ENCODE peak calls at places on chromosome 17, in eight cellular contexts. One of them, this sample, is unnamed.

GRCh38 chr17:58289869-58290268 is 9.1 kb upstream of the MPO start:
- DNase-seq in esophagus muscularis mucosa: peak; percentile 24
- DNase-seq in K562: no peak
- DNase-seq in tibial nerve: no peak
- DNase-seq in stomach: peak; percentile 15
- DNase-seq in ovary: no peak
- DNase-seq in A549: no peak
- DNase-seq in upper lobe of left lung: no peak
- DNase-seq in this sample: no peak

GRCh38 chr17:33498069-33498468 is 205.0 kb upstream of the ASIC2 start:
- DNase-seq in tibial nerve: no peak
- DNase-seq in A549: no peak
- DNase-seq in stomach: no peak
- DNase-seq in ovary: no peak
- DNase-seq in upper lobe of left lung: no peak
- DNase-seq in esophagus muscularis mucosa: no peak
- DNase-seq in K562: no peak
- DNase-seq in this sample: no peak

GRCh38 chr17:77185137-77185536 is 44.4 kb downstream of the SEC14L1 start:
- DNase-seq in tibial nerve: no peak
- DNase-seq in K562: no peak
- DNase-seq in upper lobe of left lung: no peak
- DNase-seq in ovary: no peak
- DNase-seq in esophagus muscularis mucosa: no peak
- DNase-seq in stomach: no peak
- DNase-seq in A549: no peak
- DNase-seq in this sample: no peak

GRCh38 chr17:34991606-34992005 is 11.3 kb downstream of the LIG3 start:
- DNase-seq in stomach: no peak
- DNase-seq in esophagus muscularis mucosa: no peak
- DNase-seq in ovary: no peak
- DNase-seq in tibial nerve: no peak
- DNase-seq in K562: no peak
- DNase-seq in A549: no peak
- DNase-seq in upper lobe of left lung: no peak
- DNase-seq in this sample: no peak

GRCh38 chr17:58410714-58411407 is 6.5 kb downstream of the RNF43 start:
- DNase-seq in upper lobe of left lung: no peak
- DNase-seq in stomach: no peak
- DNase-seq in ovary: no peak
- DNase-seq in K562: no peak
- DNase-seq in esophagus muscularis mucosa: no peak
- DNase-seq in tibial nerve: no peak
- DNase-seq in A549: no peak
- DNase-seq in this sample: no peak

GRCh38 chr17:9239260-9239820 is 218.0 kb downstream of the NTN1 start:
- DNase-seq in tibial nerve: no peak
- DNase-seq in upper lobe of left lung: peak; percentile 67
- DNase-seq in A549: no peak
- DNase-seq in stomach: peak; percentile 27
- DNase-seq in K562: no peak
- DNase-seq in esophagus muscularis mucosa: no peak
- DNase-seq in ovary: no peak
- DNase-seq in this sample: no peak

GRCh38 chr17:79036609-79037008 is 12.6 kb downstream of the C1QTNF1 start:
- DNase-seq in ovary: no peak
- DNase-seq in K562: no peak
- DNase-seq in upper lobe of left lung: no peak
- DNase-seq in A549: peak; percentile 75
- DNase-seq in stomach: no peak
- DNase-seq in esophagus muscularis mucosa: no peak
- DNase-seq in tibial nerve: no peak
- DNase-seq in this sample: no peak

GRCh38 chr17:41672153-41672552 is 16.5 kb upstream of the EIF1 start:
- DNase-seq in esophagus muscularis mucosa: no peak
- DNase-seq in upper lobe of left lung: no peak
- DNase-seq in ovary: no peak
- DNase-seq in K562: no peak
- DNase-seq in tibial nerve: no peak
- DNase-seq in stomach: no peak
- DNase-seq in A549: no peak
- DNase-seq in this sample: no peak

GRCh38 chr17:78624461-78625216 is 47.4 kb upstream of the DNAH17 start:
- DNase-seq in K562: no peak
- DNase-seq in A549: no peak
- DNase-seq in stomach: no peak
- DNase-seq in tibial nerve: no peak
- DNase-seq in upper lobe of left lung: no peak
- DNase-seq in ovary: no peak
- DNase-seq in esophagus muscularis mucosa: no peak
- DNase-seq in this sample: no peak

GRCh38 chr17:71163121-71163812 is 957.6 kb upstream of the SOX9 start:
- DNase-seq in stomach: peak; percentile 77
- DNase-seq in A549: no peak
- DNase-seq in tibial nerve: no peak
- DNase-seq in ovary: no peak
- DNase-seq in upper lobe of left lung: no peak
- DNase-seq in esophagus muscularis mucosa: no peak
- DNase-seq in K562: no peak
- DNase-seq in this sample: no peak

GRCh38 chr17:50037321-50038107 is 18.4 kb upstream of the ITGA3 start:
- DNase-seq in tibial nerve: no peak
- DNase-seq in A549: peak; percentile 77
- DNase-seq in stomach: peak; percentile 56
- DNase-seq in esophagus muscularis mucosa: no peak
- DNase-seq in ovary: peak; percentile 87
- DNase-seq in upper lobe of left lung: peak; percentile 68
- DNase-seq in K562: no peak
- DNase-seq in this sample: no peak

GRCh38 chr17:16474012-16474725 is 17.8 kb downstream of the LRRC75A start:
- DNase-seq in esophagus muscularis mucosa: no peak
- DNase-seq in upper lobe of left lung: no peak
- DNase-seq in ovary: no peak
- DNase-seq in K562: no peak
- DNase-seq in tibial nerve: no peak
- DNase-seq in stomach: no peak
- DNase-seq in A549: no peak
- DNase-seq in this sample: no peak

GRCh38 chr17:1033503-1033902 is 36.6 kb downstream of the TIMM22 start:
- DNase-seq in A549: no peak
- DNase-seq in upper lobe of left lung: no peak
- DNase-seq in stomach: no peak
- DNase-seq in ovary: no peak
- DNase-seq in K562: no peak
- DNase-seq in tibial nerve: no peak
- DNase-seq in esophagus muscularis mucosa: no peak
- DNase-seq in this sample: no peak

GRCh38 chr17:34639706-34640425 is 60.5 kb downstream of the TMEM132E start:
- DNase-seq in upper lobe of left lung: peak; percentile 37
- DNase-seq in stomach: no peak
- DNase-seq in K562: no peak
- DNase-seq in A549: no peak
- DNase-seq in esophagus muscularis mucosa: no peak
- DNase-seq in tibial nerve: no peak
- DNase-seq in ovary: no peak
- DNase-seq in this sample: no peak

GRCh38 chr17:83058478-83059167 is 20.8 kb upstream of the METRNL start:
- DNase-seq in ovary: no peak
- DNase-seq in A549: no peak
- DNase-seq in K562: no peak
- DNase-seq in esophagus muscularis mucosa: no peak
- DNase-seq in tibial nerve: peak; percentile 1
- DNase-seq in stomach: peak; percentile 15
- DNase-seq in upper lobe of left lung: peak; percentile 69
- DNase-seq in this sample: no peak
- TF ChIP-seq EP300 in ovary: no peak
- TF ChIP-seq EP300 in A549: no peak
- TF ChIP-seq EP300 in K562: no peak
- TF ChIP-seq EP300 in esophagus muscularis mucosa: no peak
- TF ChIP-seq EP300 in tibial nerve: no peak
- TF ChIP-seq EP300 in stomach: no peak
- TF ChIP-seq EP300 in upper lobe of left lung: no peak
- TF ChIP-seq EP300 in this sample: no peak

GRCh38 chr17:5557485-5557884 is 26.8 kb downstream of the NLRP1 start:
- DNase-seq in K562: no peak
- DNase-seq in stomach: no peak
- DNase-seq in ovary: no peak
- DNase-seq in tibial nerve: no peak
- DNase-seq in upper lobe of left lung: no peak
- DNase-seq in esophagus muscularis mucosa: no peak
- DNase-seq in A549: no peak
- DNase-seq in this sample: no peak
- TF ChIP-seq EP300 in K562: no peak
- TF ChIP-seq EP300 in stomach: no peak
- TF ChIP-seq EP300 in ovary: no peak
- TF ChIP-seq EP300 in tibial nerve: no peak
- TF ChIP-seq EP300 in upper lobe of left lung: no peak
- TF ChIP-seq EP300 in esophagus muscularis mucosa: no peak
- TF ChIP-seq EP300 in A549: no peak
- TF ChIP-seq EP300 in this sample: no peak

GRCh38 chr17:27808629-27809028 is 8.3 kb upstream of the NOS2 start:
- DNase-seq in upper lobe of left lung: peak; percentile 15
- DNase-seq in ovary: no peak
- DNase-seq in A549: no peak
- DNase-seq in tibial nerve: no peak
- DNase-seq in K562: no peak
- DNase-seq in esophagus muscularis mucosa: no peak
- DNase-seq in stomach: no peak
- DNase-seq in this sample: peak; percentile 29
- TF ChIP-seq EP300 in upper lobe of left lung: no peak
- TF ChIP-seq EP300 in ovary: no peak
- TF ChIP-seq EP300 in A549: no peak
- TF ChIP-seq EP300 in tibial nerve: no peak
- TF ChIP-seq EP300 in K562: no peak
- TF ChIP-seq EP300 in esophagus muscularis mucosa: no peak
- TF ChIP-seq EP300 in stomach: no peak
- TF ChIP-seq EP300 in this sample: no peak

GRCh38 chr17:31489295-31490018 is 98.0 kb downstream of the RAB11FIP4 start:
- DNase-seq in ovary: no peak
- DNase-seq in tibial nerve: no peak
- DNase-seq in K562: peak; percentile 79
- DNase-seq in A549: no peak
- DNase-seq in upper lobe of left lung: peak; percentile 67
- DNase-seq in stomach: peak; percentile 92
- DNase-seq in esophagus muscularis mucosa: no peak
- DNase-seq in this sample: no peak
- TF ChIP-seq EP300 in ovary: no peak
- TF ChIP-seq EP300 in tibial nerve: no peak
- TF ChIP-seq EP300 in K562: no peak
- TF ChIP-seq EP300 in A549: no peak
- TF ChIP-seq EP300 in upper lobe of left lung: no peak
- TF ChIP-seq EP300 in stomach: no peak
- TF ChIP-seq EP300 in esophagus muscularis mucosa: no peak
- TF ChIP-seq EP300 in this sample: no peak

GRCh38 chr17:51725185-51725584 is 433.3 kb downstream of the CA10 start:
- DNase-seq in tibial nerve: no peak
- DNase-seq in stomach: no peak
- DNase-seq in ovary: no peak
- DNase-seq in upper lobe of left lung: no peak
- DNase-seq in A549: no peak
- DNase-seq in esophagus muscularis mucosa: no peak
- DNase-seq in K562: no peak
- DNase-seq in this sample: no peak

GRCh38 chr17:51720439-51720838 is 438.1 kb downstream of the CA10 start:
- DNase-seq in K562: no peak
- DNase-seq in upper lobe of left lung: no peak
- DNase-seq in ovary: no peak
- DNase-seq in stomach: no peak
- DNase-seq in esophagus muscularis mucosa: no peak
- DNase-seq in tibial nerve: no peak
- DNase-seq in A549: no peak
- DNase-seq in this sample: no peak

GRCh38 chr17:51718945-51719344 is 439.6 kb downstream of the CA10 start:
- DNase-seq in stomach: no peak
- DNase-seq in tibial nerve: no peak
- DNase-seq in esophagus muscularis mucosa: no peak
- DNase-seq in upper lobe of left lung: no peak
- DNase-seq in A549: no peak
- DNase-seq in ovary: no peak
- DNase-seq in K562: no peak
- DNase-seq in this sample: no peak

GRCh38 chr17:51722994-51723393 is 435.5 kb downstream of the CA10 start:
- DNase-seq in tibial nerve: no peak
- DNase-seq in esophagus muscularis mucosa: no peak
- DNase-seq in stomach: no peak
- DNase-seq in upper lobe of left lung: no peak
- DNase-seq in K562: no peak
- DNase-seq in ovary: no peak
- DNase-seq in A549: no peak
- DNase-seq in this sample: no peak

GRCh38 chr17:51721711-51722110 is 436.8 kb downstream of the CA10 start:
- DNase-seq in ovary: no peak
- DNase-seq in tibial nerve: no peak
- DNase-seq in stomach: no peak
- DNase-seq in upper lobe of left lung: no peak
- DNase-seq in esophagus muscularis mucosa: no peak
- DNase-seq in A549: no peak
- DNase-seq in K562: no peak
- DNase-seq in this sample: no peak
- TF ChIP-seq EP300 in ovary: no peak
- TF ChIP-seq EP300 in tibial nerve: no peak
- TF ChIP-seq EP300 in stomach: no peak
- TF ChIP-seq EP300 in upper lobe of left lung: no peak
- TF ChIP-seq EP300 in esophagus muscularis mucosa: no peak
- TF ChIP-seq EP300 in A549: no peak
- TF ChIP-seq EP300 in K562: no peak
- TF ChIP-seq EP300 in this sample: no peak

GRCh38 chr17:36142806-36143205 is 33.6 kb downstream of the TBC1D3B start:
- DNase-seq in ovary: no peak
- DNase-seq in K562: no peak
- DNase-seq in A549: no peak
- DNase-seq in tibial nerve: no peak
- DNase-seq in upper lobe of left lung: peak; percentile 21
- DNase-seq in esophagus muscularis mucosa: peak; percentile 70
- DNase-seq in stomach: no peak
- DNase-seq in this sample: no peak
- TF ChIP-seq EP300 in ovary: no peak
- TF ChIP-seq EP300 in K562: no peak
- TF ChIP-seq EP300 in A549: no peak
- TF ChIP-seq EP300 in tibial nerve: no peak
- TF ChIP-seq EP300 in upper lobe of left lung: no peak
- TF ChIP-seq EP300 in esophagus muscularis mucosa: no peak
- TF ChIP-seq EP300 in stomach: no peak
- TF ChIP-seq EP300 in this sample: no peak

GRCh38 chr17:66949501-66949900 is 15.0 kb upstream of the CACNG4 start:
- DNase-seq in stomach: no peak
- DNase-seq in K562: no peak
- DNase-seq in upper lobe of left lung: no peak
- DNase-seq in A549: no peak
- DNase-seq in tibial nerve: no peak
- DNase-seq in esophagus muscularis mucosa: no peak
- DNase-seq in ovary: no peak
- DNase-seq in this sample: no peak
- TF ChIP-seq EP300 in stomach: no peak
- TF ChIP-seq EP300 in K562: no peak
- TF ChIP-seq EP300 in upper lobe of left lung: no peak
- TF ChIP-seq EP300 in A549: no peak
- TF ChIP-seq EP300 in tibial nerve: no peak
- TF ChIP-seq EP300 in esophagus muscularis mucosa: no peak
- TF ChIP-seq EP300 in ovary: no peak
- TF ChIP-seq EP300 in this sample: no peak

This sample was measured in suprapubic skin.